ENCODE peak calls at places on chromosomes 7 and 10, in seven cellular contexts. One of them, this sample, is unnamed.

GRCh38 chr10:77486511-77486910 is 151.1 kb downstream of the KCNMA1 start:
- DNase-seq in non-pigmented ciliary epithelial cell: no peak
- DNase-seq in stromal cell of bone marrow: no peak
- DNase-seq in Daoy: no peak
- DNase-seq in GM06990: no peak
- DNase-seq in NCI-H460: no peak
- DNase-seq in cardiac muscle cell: no peak
- DNase-seq in this sample: no peak

GRCh38 chr7:101185258-101185839 is 5.3 kb upstream of the NAT16 start:
- DNase-seq in GM06990: no peak
- DNase-seq in Daoy: peak
- DNase-seq in NCI-H460: no peak
- DNase-seq in stromal cell of bone marrow: no peak
- DNase-seq in non-pigmented ciliary epithelial cell: no peak
- DNase-seq in cardiac muscle cell: no peak
- DNase-seq in this sample: no peak

GRCh38 chr7:90952649-90952991 is 311.6 kb upstream of the FZD1 start:
- DNase-seq in cardiac muscle cell: no peak
- DNase-seq in NCI-H460: no peak
- DNase-seq in non-pigmented ciliary epithelial cell: no peak
- DNase-seq in Daoy: no peak
- DNase-seq in stromal cell of bone marrow: no peak
- DNase-seq in GM06990: no peak
- DNase-seq in this sample: no peak

GRCh38 chr10:68167790-68168189 is 58.5 kb downstream of the MYPN start:
- DNase-seq in non-pigmented ciliary epithelial cell: no peak
- DNase-seq in NCI-H460: no peak
- DNase-seq in GM06990: no peak
- DNase-seq in cardiac muscle cell: no peak
- DNase-seq in stromal cell of bone marrow: no peak
- DNase-seq in Daoy: no peak
- DNase-seq in this sample: no peak

GRCh38 chr7:27150568-27151340 is 1.6 kb downstream of the HOXA3 start:
- DNase-seq in cardiac muscle cell: peak
- DNase-seq in GM06990: peak
- DNase-seq in NCI-H460: peak
- DNase-seq in non-pigmented ciliary epithelial cell: no peak
- DNase-seq in stromal cell of bone marrow: peak
- DNase-seq in Daoy: peak
- DNase-seq in this sample: no peak

GRCh38 chr7:23299770-23300300 is 696 bp downstream of the MALSU1 start:
- DNase-seq in cardiac muscle cell: peak
- DNase-seq in Daoy: peak
- DNase-seq in stromal cell of bone marrow: no peak
- DNase-seq in NCI-H460: no peak
- DNase-seq in GM06990: no peak
- DNase-seq in non-pigmented ciliary epithelial cell: no peak
- DNase-seq in this sample: no peak

GRCh38 chr10:125102821-125103220 is 57.5 kb downstream of the CTBP2 start:
- DNase-seq in Daoy: no peak
- DNase-seq in GM06990: no peak
- DNase-seq in cardiac muscle cell: no peak
- DNase-seq in stromal cell of bone marrow: no peak
- DNase-seq in NCI-H460: no peak
- DNase-seq in non-pigmented ciliary epithelial cell: no peak
- DNase-seq in this sample: no peak

GRCh38 chr10:83801983-83802382 is 337.3 kb upstream of the GHITM start:
- DNase-seq in non-pigmented ciliary epithelial cell: no peak
- DNase-seq in NCI-H460: no peak
- DNase-seq in stromal cell of bone marrow: no peak
- DNase-seq in cardiac muscle cell: peak
- DNase-seq in GM06990: no peak
- DNase-seq in Daoy: no peak
- DNase-seq in this sample: no peak

GRCh38 chr7:27156508-27156898 is at the start of gene HOXA7:
- DNase-seq in Daoy: peak
- DNase-seq in stromal cell of bone marrow: peak
- DNase-seq in NCI-H460: no peak
- DNase-seq in non-pigmented ciliary epithelial cell: no peak
- DNase-seq in GM06990: no peak
- DNase-seq in cardiac muscle cell: no peak
- DNase-seq in this sample: no peak

GRCh38 chr10:118924493-118924892 is 105.0 kb upstream of the NANOS1 start:
- DNase-seq in GM06990: no peak
- DNase-seq in stromal cell of bone marrow: no peak
- DNase-seq in cardiac muscle cell: no peak
- DNase-seq in Daoy: no peak
- DNase-seq in non-pigmented ciliary epithelial cell: no peak
- DNase-seq in NCI-H460: no peak
- DNase-seq in this sample: no peak

This sample was measured in GF-D8.